ENCODE peak calls at places on chromosomes 5 and 9, in four cellular contexts. M is spleen, O is ACHN, G is AG09309. S is an unnamed sample.

GRCh38 chr5:81994679-81995078 is 22.9 kb downstream of the ATG10 start:
- DNase-seq in O (no peak), G (no peak), M (no peak), S (no peak)

GRCh38 chr9:136191549-136192286 is 13.2 kb downstream of the LHX3 start:
- DNase-seq in G (no peak), O (no peak), M (no peak), S (no peak)

GRCh38 chr5:23419115-23419514 is 88.3 kb upstream of the PRDM9 start:
- DNase-seq in M (no peak), G (no peak), O (no peak), S (no peak)

GRCh38 chr9:111870774-111871542 is 25.7 kb upstream of the UGCG start:
- DNase-seq in M (no peak), G (no peak), O (no peak), S (no peak)

GRCh38 chr5:169745441-169746146 is 108.5 kb downstream of the DOCK2 start:
- DNase-seq in G (peak), O (peak), M (no peak), S (no peak)

GRCh38 chr9:35364817-35365585 is 124.9 kb upstream of the RUSC2 start:
- DNase-seq in M (no peak), G (no peak), O (no peak), S (no peak)

GRCh38 chr9:134165357-134166315 is 1.3 kb upstream of the RNU6ATAC start:
- DNase-seq in O (peak), G (no peak), M (peak), S (no peak)

GRCh38 chr9:135565141-135565628 is 3.6 kb downstream of the PAEP start:
- DNase-seq in O (no peak), M (peak), G (no peak), S (no peak)

GRCh38 chr9:20304001-20304400 is 318.3 kb downstream of the MLLT3 start:
- DNase-seq in M (no peak), O (no peak), G (no peak), S (no peak)

S was measured in Calu3.